ENCODE peak calls at places on chromosome 16, in five cellular contexts. M is effector memory CD4-positive, alpha-beta T cell; R is CD4-positive, CD25-positive, alpha-beta regulatory T cell; Z is GM04503; W is Right ventricle myocardium superior. X is an unnamed sample.

GRCh38 chr16:84816485-84816884 is 3.3 kb upstream of the CRISPLD2 start:
- DNase-seq in M (no peak), R (no peak), Z (no peak), W (no peak), X (no peak)

GRCh38 chr16:57394444-57394843 is 10.1 kb upstream of the CCL17 start:
- DNase-seq in M (no peak), R (no peak), Z (no peak), W (no peak), X (peak)

GRCh38 chr16:66036775-66037715 is 329.4 kb upstream of the CDH5 start:
- DNase-seq in M (no peak), R (no peak), Z (peak), W (no peak), X (no peak)

GRCh38 chr16:89924298-89924924 is 1.3 kb downstream of the TUBB3 start:
- DNase-seq in M (no peak), R (peak), Z (no peak), W (no peak), X (no peak)

GRCh38 chr16:69187891-69188451 is 1.0 kb downstream of the SNTB2 start:
- DNase-seq in M (peak), R (peak), Z (no peak), W (peak), X (no peak)

GRCh38 chr16:56242740-56243139 is 51.5 kb downstream of the GNAO1 start:
- DNase-seq in M (no peak), R (no peak), Z (no peak), W (no peak), X (no peak)

GRCh38 chr16:56450275-56450889 is 750 bp downstream of the NUDT21 start:
- DNase-seq in M (no peak), R (peak), Z (peak), W (no peak), X (no peak)

GRCh38 chr16:8565498-8565897 is 24.8 kb downstream of the TMEM114 start:
- DNase-seq in M (no peak), R (peak), Z (no peak), W (no peak), X (no peak)

GRCh38 chr16:57115504-57116182 is 23.3 kb downstream of the CPNE2 start:
- DNase-seq in M (no peak), R (no peak), Z (no peak), W (peak), X (no peak)

GRCh38 chr16:87963400-87963799 is 12.2 kb downstream of the BANP start:
- DNase-seq in M (peak), R (peak), Z (peak), W (no peak), X (no peak)

GRCh38 chr16:50313596-50314483 is 47.5 kb downstream of the ADCY7 start:
- DNase-seq in M (no peak), R (peak), Z (no peak), W (peak), X (no peak)

GRCh38 chr16:89388536-89388935 is 101.8 kb downstream of the ANKRD11 start:
- DNase-seq in M (no peak), R (no peak), Z (no peak), W (no peak), X (no peak)

GRCh38 chr16:89525146-89525913 is 17.1 kb downstream of the SPG7 start:
- DNase-seq in M (no peak), R (no peak), Z (no peak), W (peak), X (no peak)

GRCh38 chr16:13997933-13998332 is 73.2 kb upstream of the MRTFB start:
- DNase-seq in M (no peak), R (peak), Z (no peak), W (no peak), X (peak)

GRCh38 chr16:81649561-81649960 is 129.5 kb upstream of the PLCG2 start:
- DNase-seq in M (no peak), R (no peak), Z (no peak), W (no peak), X (no peak)

GRCh38 chr16:456891-457483 is 31.5 kb downstream of the RAB11FIP3 start:
- DNase-seq in M (no peak), R (no peak), Z (peak), W (no peak), X (peak)

GRCh38 chr16:89565506-89566372 is 5.3 kb downstream of the RPL13 start:
- DNase-seq in M (peak), R (peak), Z (no peak), W (peak), X (no peak)

GRCh38 chr16:23155445-23156049 is 6.3 kb upstream of the USP31 start:
- DNase-seq in M (no peak), R (peak), Z (no peak), W (peak), X (no peak)

GRCh38 chr16:81798311-81799137 is 19.4 kb downstream of the PLCG2 start:
- DNase-seq in M (no peak), R (peak), Z (no peak), W (peak), X (no peak)

GRCh38 chr16:55209626-55210025 is 114.4 kb upstream of the IRX6 start:
- DNase-seq in M (no peak), R (no peak), Z (no peak), W (no peak), X (no peak)

GRCh38 chr16:89324056-89325010 is 106.8 kb downstream of the ZNF778 start:
- DNase-seq in M (no peak), R (peak), Z (no peak), W (peak), X (no peak)

GRCh38 chr16:1989826-1990335 is at the start of gene SYNGR3:
- DNase-seq in M (no peak), R (no peak), Z (no peak), W (no peak), X (no peak)

GRCh38 chr16:9102379-9102778 is 10.9 kb downstream of the HAPSTR1 start:
- DNase-seq in M (no peak), R (no peak), Z (peak), W (no peak), X (no peak)

GRCh38 chr16:62965831-62966230 is 929.6 kb upstream of the CDH8 start:
- DNase-seq in M (no peak), R (no peak), Z (no peak), W (no peak), X (no peak)

GRCh38 chr16:50369133-50369804 is 481 bp upstream of the BRD7 start:
- DNase-seq in M (no peak), R (peak), Z (no peak), W (no peak), X (no peak)

GRCh38 chr16:16175296-16175695 is 48.0 kb downstream of the ABCC6 start:
- DNase-seq in M (no peak), R (no peak), Z (no peak), W (peak), X (no peak)

GRCh38 chr16:85162478-85163277 is 50.4 kb upstream of the CIBAR2 start:
- DNase-seq in M (no peak), R (no peak), Z (no peak), W (peak), X (no peak)

GRCh38 chr16:8958344-8958808 is 5.3 kb downstream of the USP7 start:
- DNase-seq in M (peak), R (peak), Z (peak), W (peak), X (no peak)

GRCh38 chr16:19861069-19861468 is 23.6 kb downstream of the GPRC5B start:
- DNase-seq in M (no peak), R (no peak), Z (no peak), W (no peak), X (no peak)

GRCh38 chr16:86020971-86021370 is 122.0 kb downstream of the IRF8 start:
- DNase-seq in M (no peak), R (no peak), Z (no peak), W (no peak), X (no peak)

GRCh38 chr16:52309761-52310416 is 237.1 kb downstream of the TOX3 start:
- DNase-seq in M (no peak), R (no peak), Z (no peak), W (no peak), X (no peak)

GRCh38 chr16:11135167-11135973 is 120.6 kb downstream of the SOCS1 start:
- DNase-seq in M (no peak), R (no peak), Z (no peak), W (no peak), X (no peak)

GRCh38 chr16:51151435-51151950 is 423 bp upstream of the SALL1 start:
- DNase-seq in M (no peak), R (no peak), Z (no peak), W (peak), X (peak)